ENCODE peak calls at places on chromosome 19, in eight cellular contexts. One of them, this sample, is unnamed.
A peak's percentile ranks its signal among the peaks of the same experiment; 100 is the strongest.

GRCh38 chr19:52991021-52991420 is 22.7 kb upstream of the ERVV-1 start:
- DNase-seq in pancreas: no peak
- DNase-seq in brain microvascular endothelial cell: peak; percentile 20
- DNase-seq in left ventricle myocardium inferior: no peak
- DNase-seq in upper lobe of right lung: no peak
- DNase-seq in PC-3: no peak
- DNase-seq in heart left ventricle: no peak
- DNase-seq in osteoblast: no peak
- DNase-seq in this sample: peak; percentile 10

GRCh38 chr19:43928820-43929219 is 6.3 kb downstream of the ZNF45 start:
- DNase-seq in pancreas: no peak
- DNase-seq in brain microvascular endothelial cell: no peak
- DNase-seq in left ventricle myocardium inferior: no peak
- DNase-seq in upper lobe of right lung: no peak
- DNase-seq in PC-3: no peak
- DNase-seq in heart left ventricle: no peak
- DNase-seq in osteoblast: no peak
- DNase-seq in this sample: no peak

GRCh38 chr19:1360818-1361461 is 22.8 kb upstream of the NDUFS7 start:
- DNase-seq in pancreas: peak; percentile 55
- DNase-seq in brain microvascular endothelial cell: peak; percentile 49
- DNase-seq in left ventricle myocardium inferior: peak; percentile 78
- DNase-seq in upper lobe of right lung: peak; percentile 74
- DNase-seq in PC-3: no peak
- DNase-seq in heart left ventricle: peak; percentile 86
- DNase-seq in osteoblast: peak; percentile 98
- DNase-seq in this sample: no peak

GRCh38 chr19:17466487-17466850 is 3.9 kb upstream of the SLC27A1 start:
- DNase-seq in pancreas: no peak
- DNase-seq in brain microvascular endothelial cell: no peak
- DNase-seq in left ventricle myocardium inferior: no peak
- DNase-seq in upper lobe of right lung: no peak
- DNase-seq in PC-3: no peak
- DNase-seq in heart left ventricle: no peak
- DNase-seq in osteoblast: no peak
- DNase-seq in this sample: no peak

GRCh38 chr19:38524369-38524768 is 90.9 kb downstream of the RYR1 start:
- DNase-seq in pancreas: no peak
- DNase-seq in brain microvascular endothelial cell: no peak
- DNase-seq in left ventricle myocardium inferior: no peak
- DNase-seq in upper lobe of right lung: no peak
- DNase-seq in PC-3: no peak
- DNase-seq in heart left ventricle: no peak
- DNase-seq in osteoblast: no peak
- DNase-seq in this sample: no peak

GRCh38 chr19:49150106-49150943 is 4.9 kb downstream of the HRC start:
- DNase-seq in pancreas: peak; percentile 88
- DNase-seq in brain microvascular endothelial cell: peak; percentile 64
- DNase-seq in left ventricle myocardium inferior: peak; percentile 85
- DNase-seq in upper lobe of right lung: peak; percentile 91
- DNase-seq in PC-3: peak; percentile 86
- DNase-seq in heart left ventricle: peak; percentile 88
- DNase-seq in osteoblast: peak; percentile 97
- DNase-seq in this sample: peak; percentile 84

GRCh38 chr19:54188224-54188871 is 1.0 kb downstream of the MBOAT7 start:
- DNase-seq in pancreas: no peak
- DNase-seq in brain microvascular endothelial cell: peak; percentile 60
- DNase-seq in left ventricle myocardium inferior: no peak
- DNase-seq in upper lobe of right lung: peak; percentile 60
- DNase-seq in PC-3: peak; percentile 54
- DNase-seq in heart left ventricle: no peak
- DNase-seq in osteoblast: peak; percentile 95
- DNase-seq in this sample: no peak

GRCh38 chr19:55257461-55258411 is 1.1 kb downstream of the PPP6R1 start:
- DNase-seq in pancreas: no peak
- DNase-seq in brain microvascular endothelial cell: peak; percentile 9
- DNase-seq in left ventricle myocardium inferior: no peak
- DNase-seq in upper lobe of right lung: no peak
- DNase-seq in PC-3: peak; percentile 71
- DNase-seq in heart left ventricle: no peak
- DNase-seq in osteoblast: peak; percentile 94
- DNase-seq in this sample: peak; percentile 50

GRCh38 chr19:39435499-39436349 is at the start of gene RPS16:
- DNase-seq in pancreas: peak; percentile 99
- DNase-seq in brain microvascular endothelial cell: peak; percentile 95
- DNase-seq in left ventricle myocardium inferior: peak; percentile 99
- DNase-seq in upper lobe of right lung: peak; percentile 99
- DNase-seq in PC-3: peak; percentile 95
- DNase-seq in heart left ventricle: peak; percentile 99
- DNase-seq in osteoblast: peak; percentile 98
- DNase-seq in this sample: peak; percentile 88

GRCh38 chr19:52901842-52902241 is 4.4 kb upstream of the ZNF320 start:
- DNase-seq in pancreas: no peak
- DNase-seq in brain microvascular endothelial cell: no peak
- DNase-seq in left ventricle myocardium inferior: no peak
- DNase-seq in upper lobe of right lung: no peak
- DNase-seq in PC-3: no peak
- DNase-seq in heart left ventricle: no peak
- DNase-seq in osteoblast: no peak
- DNase-seq in this sample: no peak

GRCh38 chr19:57946316-57946715 is 1.2 kb downstream of the ZNF256 start:
- DNase-seq in pancreas: no peak
- DNase-seq in brain microvascular endothelial cell: no peak
- DNase-seq in left ventricle myocardium inferior: no peak
- DNase-seq in upper lobe of right lung: no peak
- DNase-seq in PC-3: no peak
- DNase-seq in heart left ventricle: no peak
- DNase-seq in osteoblast: no peak
- DNase-seq in this sample: no peak

GRCh38 chr19:21612403-21612872 is 107.0 kb downstream of the ZNF429 start:
- DNase-seq in pancreas: no peak
- DNase-seq in brain microvascular endothelial cell: no peak
- DNase-seq in left ventricle myocardium inferior: no peak
- DNase-seq in upper lobe of right lung: no peak
- DNase-seq in PC-3: no peak
- DNase-seq in heart left ventricle: no peak
- DNase-seq in osteoblast: no peak
- DNase-seq in this sample: no peak

GRCh38 chr19:53659292-53659691 is 27.5 kb downstream of the DPRX start:
- DNase-seq in pancreas: no peak
- DNase-seq in brain microvascular endothelial cell: no peak
- DNase-seq in left ventricle myocardium inferior: no peak
- DNase-seq in upper lobe of right lung: no peak
- DNase-seq in PC-3: peak; percentile 30
- DNase-seq in heart left ventricle: peak; percentile 35
- DNase-seq in osteoblast: no peak
- DNase-seq in this sample: peak; percentile 11

GRCh38 chr19:10544242-10544752 is 593 bp downstream of the ATG4D start:
- DNase-seq in pancreas: peak; percentile 78
- DNase-seq in brain microvascular endothelial cell: no peak
- DNase-seq in left ventricle myocardium inferior: peak; percentile 17
- DNase-seq in upper lobe of right lung: peak; percentile 73
- DNase-seq in PC-3: no peak
- DNase-seq in heart left ventricle: peak; percentile 41
- DNase-seq in osteoblast: no peak
- DNase-seq in this sample: no peak
- H3K27ac ChIP-seq in pancreas: peak overlapping the region; percentile 82
- H3K27ac ChIP-seq in brain microvascular endothelial cell: peak overlapping the region; percentile 65
- H3K27ac ChIP-seq in left ventricle myocardium inferior: peak overlapping the region; percentile 91
- H3K27ac ChIP-seq in upper lobe of right lung: peak overlapping the region; percentile 91
- H3K27ac ChIP-seq in PC-3: no peak overlapping the region
- H3K27ac ChIP-seq in heart left ventricle: peak overlapping the region; percentile 89
- H3K27ac ChIP-seq in osteoblast: peak overlapping the region; percentile 61
- H3K27ac ChIP-seq in this sample: peak overlapping the region; percentile 82

DNA sequence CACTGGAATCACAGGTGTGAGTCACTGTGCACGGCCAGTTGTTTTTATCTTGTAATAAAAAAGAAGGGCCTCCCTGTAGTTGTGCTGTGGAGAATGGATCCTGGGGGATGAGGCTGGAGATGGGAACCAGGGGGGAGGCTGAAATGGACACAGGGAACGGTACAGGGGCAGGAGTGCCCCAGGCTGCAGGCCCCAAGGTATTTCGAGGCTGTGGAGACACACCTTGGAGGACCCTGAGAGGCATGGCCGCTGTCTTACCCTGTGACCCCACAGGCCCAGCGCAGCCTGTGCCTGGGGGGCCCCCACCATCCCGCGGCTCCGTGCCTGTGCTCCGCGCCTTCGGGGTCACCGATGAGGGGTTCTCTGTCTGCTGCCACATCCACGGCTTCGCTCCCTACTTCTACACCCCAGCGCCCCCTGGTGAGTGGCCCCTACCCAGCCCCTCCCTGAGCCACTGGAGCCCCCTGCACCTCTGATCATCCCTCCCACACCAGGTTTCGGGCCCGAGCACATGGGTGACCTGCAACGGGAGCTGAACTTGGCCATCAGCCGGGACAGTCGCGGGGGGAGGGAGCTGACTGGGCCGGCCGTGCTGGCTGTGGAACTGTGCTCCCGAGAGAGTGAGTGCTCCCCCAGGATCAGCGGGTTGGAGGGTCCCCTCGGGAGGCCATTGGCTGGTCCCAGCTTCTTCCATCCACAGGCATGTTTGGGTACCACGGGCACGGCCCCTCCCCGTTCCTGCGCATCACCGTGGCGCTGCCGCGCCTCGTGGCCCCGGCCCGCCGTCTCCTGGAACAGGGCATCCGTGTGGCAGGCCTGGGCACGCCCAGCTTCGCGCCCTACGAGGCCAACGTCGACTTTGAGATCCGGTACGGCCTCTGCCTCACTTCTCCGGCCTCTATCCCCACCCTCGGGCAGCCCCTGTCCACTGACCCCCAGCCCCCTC is 17.0 kb upstream of the SPIB start:
- DNase-seq in pancreas: no peak
- DNase-seq in brain microvascular endothelial cell: no peak
- DNase-seq in left ventricle myocardium inferior: no peak
- DNase-seq in upper lobe of right lung: no peak
- DNase-seq in PC-3: no peak
- DNase-seq in heart left ventricle: no peak
- DNase-seq in osteoblast: peak; percentile 86
- DNase-seq in this sample: no peak
- H3K27ac ChIP-seq in pancreas: no peak overlapping the region
- H3K27ac ChIP-seq in brain microvascular endothelial cell: no peak overlapping the region
- H3K27ac ChIP-seq in left ventricle myocardium inferior: no peak overlapping the region
- H3K27ac ChIP-seq in upper lobe of right lung: no peak overlapping the region
- H3K27ac ChIP-seq in PC-3: no peak overlapping the region
- H3K27ac ChIP-seq in heart left ventricle: no peak overlapping the region
- H3K27ac ChIP-seq in osteoblast: no peak overlapping the region
- H3K27ac ChIP-seq in this sample: no peak overlapping the region

GRCh38 chr19:13286195-13286985 is 136.2 kb downstream of the IER2 start:
- DNase-seq in pancreas: no peak
- DNase-seq in brain microvascular endothelial cell: no peak
- DNase-seq in left ventricle myocardium inferior: no peak
- DNase-seq in upper lobe of right lung: peak; percentile 59
- DNase-seq in PC-3: no peak
- DNase-seq in heart left ventricle: no peak
- DNase-seq in osteoblast: no peak
- DNase-seq in this sample: no peak

GRCh38 chr19:13284929-13285928 is 135.0 kb downstream of the IER2 start:
- DNase-seq in pancreas: no peak
- DNase-seq in brain microvascular endothelial cell: no peak
- DNase-seq in left ventricle myocardium inferior: no peak
- DNase-seq in upper lobe of right lung: no peak
- DNase-seq in PC-3: no peak
- DNase-seq in heart left ventricle: no peak
- DNase-seq in osteoblast: no peak
- DNase-seq in this sample: no peak

GRCh38 chr19:13283871-13284270 is 133.7 kb downstream of the IER2 start:
- DNase-seq in pancreas: no peak
- DNase-seq in brain microvascular endothelial cell: no peak
- DNase-seq in left ventricle myocardium inferior: no peak
- DNase-seq in upper lobe of right lung: no peak
- DNase-seq in PC-3: no peak
- DNase-seq in heart left ventricle: no peak
- DNase-seq in osteoblast: no peak
- DNase-seq in this sample: no peak

GRCh38 chr19:13291913-13292312 is 141.7 kb downstream of the IER2 start:
- DNase-seq in pancreas: no peak
- DNase-seq in brain microvascular endothelial cell: no peak
- DNase-seq in left ventricle myocardium inferior: no peak
- DNase-seq in upper lobe of right lung: no peak
- DNase-seq in PC-3: no peak
- DNase-seq in heart left ventricle: no peak
- DNase-seq in osteoblast: no peak
- DNase-seq in this sample: no peak

DNA sequence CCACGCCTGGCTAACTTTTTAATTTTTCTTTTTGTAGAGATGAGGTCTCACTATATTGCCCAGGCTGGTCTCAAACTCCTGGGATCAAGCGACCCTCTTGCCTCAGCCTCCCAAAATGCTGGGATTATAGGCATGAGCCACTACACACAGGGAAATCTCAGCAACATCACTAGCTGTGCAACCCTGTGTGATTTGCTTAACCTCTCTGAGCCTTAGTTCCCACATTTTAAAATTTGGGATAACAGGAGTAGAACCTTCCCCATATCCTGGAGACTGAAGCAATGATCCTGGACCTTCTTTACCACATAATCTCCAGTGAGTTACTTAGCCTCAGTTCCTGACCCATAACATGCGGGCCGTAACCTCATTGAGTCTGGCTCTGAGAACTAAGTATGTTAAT is 139.1 kb downstream of the IER2 start:
- DNase-seq in pancreas: no peak
- DNase-seq in brain microvascular endothelial cell: no peak
- DNase-seq in left ventricle myocardium inferior: no peak
- DNase-seq in upper lobe of right lung: no peak
- DNase-seq in PC-3: no peak
- DNase-seq in heart left ventricle: no peak
- DNase-seq in osteoblast: no peak
- DNase-seq in this sample: no peak
- H3K27ac ChIP-seq in pancreas: no peak overlapping the region
- H3K27ac ChIP-seq in brain microvascular endothelial cell: no peak overlapping the region
- H3K27ac ChIP-seq in left ventricle myocardium inferior: no peak overlapping the region
- H3K27ac ChIP-seq in upper lobe of right lung: no peak overlapping the region
- H3K27ac ChIP-seq in PC-3: no peak overlapping the region
- H3K27ac ChIP-seq in heart left ventricle: no peak overlapping the region
- H3K27ac ChIP-seq in osteoblast: no peak overlapping the region
- H3K27ac ChIP-seq in this sample: no peak overlapping the region

DNA sequence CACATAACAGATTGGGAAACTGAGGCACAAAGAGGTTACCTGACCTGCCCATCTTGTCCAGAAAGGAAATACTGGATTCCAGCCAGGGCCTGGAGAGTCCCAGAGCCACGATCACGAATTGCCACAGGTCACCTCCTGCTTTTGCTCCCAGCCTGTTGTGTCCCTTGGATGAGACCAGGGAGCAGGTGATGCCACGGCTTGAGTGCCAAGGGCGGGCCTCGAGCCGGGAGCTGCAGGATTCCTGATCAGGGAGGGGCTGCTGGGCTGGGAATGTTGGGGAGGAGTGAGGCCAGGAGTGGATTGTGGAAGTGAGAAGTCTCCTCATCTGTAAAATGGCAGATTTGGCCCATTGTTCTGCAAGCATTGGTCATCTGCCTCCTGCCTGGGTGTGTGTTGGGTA is 29.4 kb downstream of the DNM2 start:
- DNase-seq in pancreas: no peak
- DNase-seq in brain microvascular endothelial cell: no peak
- DNase-seq in left ventricle myocardium inferior: no peak
- DNase-seq in upper lobe of right lung: no peak
- DNase-seq in PC-3: peak; percentile 57
- DNase-seq in heart left ventricle: no peak
- DNase-seq in osteoblast: peak; percentile 78
- DNase-seq in this sample: peak; percentile 65
- H3K27ac ChIP-seq in pancreas: no peak overlapping the region
- H3K27ac ChIP-seq in brain microvascular endothelial cell: no peak overlapping the region
- H3K27ac ChIP-seq in left ventricle myocardium inferior: peak overlapping the region; percentile 94
- H3K27ac ChIP-seq in upper lobe of right lung: peak overlapping the region; percentile 85
- H3K27ac ChIP-seq in PC-3: no peak overlapping the region
- H3K27ac ChIP-seq in heart left ventricle: no peak overlapping the region
- H3K27ac ChIP-seq in osteoblast: no peak overlapping the region
- H3K27ac ChIP-seq in this sample: peak overlapping the region; percentile 86

This sample was measured in RWPE1.